ENCODE peak calls at places on chromosomes 4 and X, in four cellular contexts. One of them, this sample, is unnamed. For H3K4me1, the result is how much of the 10 kb centered on the place peaks cover.

GRCh38 chrX:115093206-115093605 is 75.8 kb upstream of the IL13RA2 start:
- DNase-seq in pancreas: no peak
- DNase-seq in uterus: no peak
- DNase-seq in tibial nerve: no peak
- DNase-seq in this sample: no peak

GRCh38 chr4:119693127-119693526 is 64.5 kb upstream of the PDE5A start:
- DNase-seq in pancreas: no peak
- DNase-seq in uterus: no peak
- DNase-seq in tibial nerve: no peak
- DNase-seq in this sample: no peak

GRCh38 chrX:152941328-152942111 is 43.7 kb downstream of the ZNF185 start:
- DNase-seq in pancreas: peak
- DNase-seq in uterus: peak
- DNase-seq in tibial nerve: peak
- DNase-seq in this sample: peak

GRCh38 chr4:110020139-110020538 is 107.5 kb downstream of the EGF start:
- DNase-seq in pancreas: no peak
- DNase-seq in uterus: no peak
- DNase-seq in tibial nerve: no peak
- DNase-seq in this sample: no peak

GRCh38 chrX:11239230-11239629 is 54.0 kb upstream of the AMELX start:
- DNase-seq in pancreas: no peak
- DNase-seq in uterus: no peak
- DNase-seq in tibial nerve: no peak
- DNase-seq in this sample: no peak

GRCh38 chr4:182749768-182750167 is 167.4 kb downstream of the DCTD start:
- DNase-seq in pancreas: no peak
- DNase-seq in uterus: no peak
- DNase-seq in tibial nerve: no peak
- DNase-seq in this sample: no peak

GRCh38 chr4:104487105-104487504 is 7.6 kb downstream of the CXXC4 start:
- DNase-seq in pancreas: peak
- DNase-seq in uterus: no peak
- DNase-seq in tibial nerve: no peak
- DNase-seq in this sample: no peak

GRCh38 chr4:70954032-70954431 is 39.4 kb upstream of the DCK start:
- DNase-seq in pancreas: no peak
- DNase-seq in uterus: no peak
- DNase-seq in tibial nerve: no peak
- DNase-seq in this sample: no peak

GRCh38 chrX:635428-636192 is 5.0 kb downstream of the SHOX start:
- DNase-seq in pancreas: no peak
- DNase-seq in uterus: no peak
- DNase-seq in tibial nerve: no peak
- DNase-seq in this sample: no peak

GRCh38 chr4:132085105-132085504 is 1064.0 kb upstream of the PCDH10 start:
- DNase-seq in pancreas: no peak
- DNase-seq in uterus: no peak
- DNase-seq in tibial nerve: no peak
- DNase-seq in this sample: no peak

GRCh38 chrX:150018931-150019331 is 80.6 kb upstream of the EOLA2 start:
- DNase-seq in pancreas: no peak
- DNase-seq in uterus: no peak
- DNase-seq in tibial nerve: no peak
- DNase-seq in this sample: no peak

GRCh38 chr4:93897559-93897958 is 69.0 kb downstream of the ATOH1 start:
- DNase-seq in pancreas: no peak
- DNase-seq in uterus: no peak
- DNase-seq in tibial nerve: no peak
- DNase-seq in this sample: no peak

GRCh38 chr4:166460769-166461550 is 587.9 kb downstream of the TLL1 start:
- DNase-seq in pancreas: no peak
- DNase-seq in uterus: no peak
- DNase-seq in tibial nerve: no peak
- DNase-seq in this sample: no peak

GRCh38 chrX:25941559-25942250 is 196.4 kb upstream of the MAGEB18 start:
- DNase-seq in pancreas: no peak
- DNase-seq in uterus: no peak
- DNase-seq in tibial nerve: no peak
- DNase-seq in this sample: no peak

GRCh38 chr4:79823148-79823763 is 249.8 kb downstream of the ANTXR2 start:
- DNase-seq in pancreas: no peak
- DNase-seq in uterus: peak
- DNase-seq in tibial nerve: no peak
- DNase-seq in this sample: no peak

GRCh38 chr4:61994036-61994435 is 793.9 kb downstream of the ADGRL3 start:
- DNase-seq in pancreas: no peak
- DNase-seq in uterus: no peak
- DNase-seq in tibial nerve: no peak
- DNase-seq in this sample: no peak

GRCh38 chr4:109947918-109948317 is 35.2 kb downstream of the EGF start:
- DNase-seq in pancreas: no peak
- DNase-seq in uterus: no peak
- DNase-seq in tibial nerve: no peak
- DNase-seq in this sample: no peak

GRCh38 chr4:70734168-70734954 is 12.6 kb downstream of the RUFY3 start:
- DNase-seq in pancreas: no peak
- DNase-seq in uterus: no peak
- DNase-seq in tibial nerve: no peak
- DNase-seq in this sample: no peak

GRCh38 chrX:28610746-28611145 is 23.5 kb downstream of the IL1RAPL1 start:
- DNase-seq in pancreas: no peak
- DNase-seq in uterus: no peak
- DNase-seq in tibial nerve: no peak
- DNase-seq in this sample: no peak

GRCh38 chr4:100366213-100366612 is 151.6 kb downstream of the EMCN start:
- DNase-seq in pancreas: no peak
- DNase-seq in uterus: no peak
- DNase-seq in tibial nerve: no peak
- DNase-seq in this sample: no peak

GRCh38 chrX:134484039-134484438 is 24.1 kb downstream of the HPRT1 start:
- DNase-seq in pancreas: no peak
- DNase-seq in uterus: no peak
- DNase-seq in tibial nerve: no peak
- DNase-seq in this sample: no peak

GRCh38 chr4:152289963-152290362 is 245.9 kb downstream of the FBXW7 start:
- DNase-seq in pancreas: no peak
- DNase-seq in uterus: no peak
- DNase-seq in tibial nerve: no peak
- DNase-seq in this sample: no peak

GRCh38 chrX:40170830-40171512 is 73.2 kb upstream of the BCOR start:
- DNase-seq in pancreas: no peak
- DNase-seq in uterus: peak
- DNase-seq in tibial nerve: no peak
- DNase-seq in this sample: no peak

GRCh38 chr4:46793036-46793435 is 116.0 kb downstream of the COX7B2 start:
- DNase-seq in pancreas: no peak
- DNase-seq in uterus: no peak
- DNase-seq in tibial nerve: no peak
- DNase-seq in this sample: no peak

GRCh38 chr4:25107827-25108516 is 52.3 kb downstream of the SEPSECS start:
- DNase-seq in pancreas: peak
- DNase-seq in uterus: no peak
- DNase-seq in tibial nerve: no peak
- DNase-seq in this sample: no peak

GRCh38 chr4:29304595-29304994 is 1415.6 kb upstream of the PCDH7 start:
- DNase-seq in pancreas: no peak
- DNase-seq in uterus: no peak
- DNase-seq in tibial nerve: no peak
- DNase-seq in this sample: no peak

GRCh38 chr4:68463796-68464195 is 16.5 kb downstream of the TMPRSS11E start:
- DNase-seq in pancreas: no peak
- DNase-seq in uterus: no peak
- DNase-seq in tibial nerve: no peak
- DNase-seq in this sample: no peak

GRCh38 chr4:185792384-185793146 is 19.4 kb downstream of the SORBS2 start:
- DNase-seq in pancreas: no peak
- DNase-seq in uterus: no peak
- DNase-seq in tibial nerve: peak
- DNase-seq in this sample: no peak

GRCh38 chrX:63764946-63765345 is 20.1 kb downstream of the ARHGEF9 start:
- DNase-seq in pancreas: no peak
- DNase-seq in uterus: no peak
- DNase-seq in tibial nerve: no peak
- DNase-seq in this sample: no peak

GRCh38 chrX:37692918-37693317 is 7.3 kb downstream of the XK start:
- DNase-seq in pancreas: no peak
- DNase-seq in uterus: no peak
- DNase-seq in tibial nerve: no peak
- DNase-seq in this sample: no peak

GRCh38 chrX:51743179-51743957 is at the start of gene GSPT2:
- DNase-seq in pancreas: peak
- DNase-seq in uterus: peak
- DNase-seq in tibial nerve: peak
- DNase-seq in this sample: peak

GRCh38 chr4:76998251-76998901 is 48.8 kb downstream of the SEPTIN11 start:
- DNase-seq in pancreas: no peak
- DNase-seq in uterus: no peak
- DNase-seq in tibial nerve: no peak
- DNase-seq in this sample: no peak

GRCh38 chr4:77001907-77002306 is 52.4 kb downstream of the SEPTIN11 start:
- DNase-seq in pancreas: no peak
- DNase-seq in uterus: no peak
- DNase-seq in tibial nerve: no peak
- DNase-seq in this sample: no peak

GRCh38 chr4:77002721-77003120 is 53.2 kb downstream of the SEPTIN11 start:
- DNase-seq in pancreas: no peak
- DNase-seq in uterus: no peak
- DNase-seq in tibial nerve: no peak
- DNase-seq in this sample: no peak

GRCh38 chr4:77003400-77003799 is 53.8 kb downstream of the SEPTIN11 start:
- DNase-seq in pancreas: no peak
- DNase-seq in uterus: no peak
- DNase-seq in tibial nerve: no peak
- DNase-seq in this sample: no peak

DNA sequence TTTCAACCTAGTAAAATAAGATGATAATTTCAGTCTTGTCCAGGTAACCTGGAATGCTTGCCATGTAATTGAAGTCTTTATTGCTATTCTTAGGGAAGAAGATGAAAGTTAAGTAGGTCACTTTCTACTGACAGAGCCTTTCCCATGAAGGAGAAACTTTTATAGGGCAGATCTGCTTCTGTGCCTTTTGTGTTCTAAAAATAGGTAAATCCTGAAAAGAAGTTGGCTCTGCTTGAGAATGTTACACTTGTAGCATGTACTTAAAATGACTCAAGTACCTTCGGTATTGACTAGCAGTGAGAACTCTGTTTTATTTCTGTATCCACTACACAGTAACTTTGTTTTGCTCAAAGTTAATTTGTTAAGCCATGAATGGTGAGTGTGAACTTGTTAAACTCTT is 52.8 kb downstream of the SEPTIN11 start:
- DNase-seq in pancreas: no peak
- DNase-seq in uterus: no peak
- DNase-seq in tibial nerve: no peak
- DNase-seq in this sample: no peak
- H3K27ac ChIP-seq in pancreas: no peak
- H3K27ac ChIP-seq in uterus: no peak
- H3K27ac ChIP-seq in tibial nerve: no peak
- H3K27ac ChIP-seq in this sample: no peak

DNA sequence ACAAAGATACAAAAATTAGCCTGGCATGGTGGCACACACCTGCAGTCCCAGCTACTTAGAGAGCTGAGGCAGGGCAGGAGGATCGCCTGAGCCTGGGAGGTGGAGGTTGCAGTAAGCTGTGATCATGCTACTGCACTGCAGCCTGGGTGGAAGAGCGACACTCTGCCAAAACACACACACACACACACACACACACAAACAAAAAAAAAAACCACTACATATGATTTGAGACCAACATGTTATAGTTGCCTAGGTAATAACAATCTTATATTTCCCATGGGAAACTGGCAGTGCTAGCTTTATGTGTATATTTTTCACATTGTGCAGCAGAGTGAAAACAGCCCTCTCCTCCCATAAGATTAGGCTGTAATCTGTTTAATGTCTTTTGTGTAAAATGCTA is 3.1 kb upstream of the FAM241A start:
- DNase-seq in pancreas: no peak
- DNase-seq in uterus: no peak
- DNase-seq in tibial nerve: no peak
- DNase-seq in this sample: no peak
- TF ChIP-seq CTCF in pancreas: no peak
- TF ChIP-seq CTCF in uterus: no peak
- TF ChIP-seq CTCF in tibial nerve: no peak
- TF ChIP-seq CTCF in this sample: no peak

DNA sequence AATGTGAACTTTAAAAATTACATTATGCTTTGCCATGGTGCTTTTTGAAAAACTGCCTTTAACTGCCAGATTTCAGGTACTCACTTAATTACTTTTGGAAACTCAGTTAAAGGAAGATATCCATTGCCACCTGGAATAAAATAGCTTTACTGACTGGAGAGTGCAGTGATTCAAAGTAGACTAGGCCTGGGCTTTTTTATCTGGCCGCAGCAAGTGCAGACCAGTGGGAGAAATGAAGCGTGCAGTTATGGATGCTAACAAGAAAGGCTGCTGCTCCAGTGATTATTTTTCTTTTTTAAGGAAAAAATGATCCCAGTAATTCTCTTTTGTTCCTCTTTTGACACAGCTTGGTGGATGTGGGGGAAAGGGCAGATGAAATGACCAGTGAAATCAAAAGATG is 1.3 kb downstream of the SCARB2 start:
- DNase-seq in pancreas: no peak
- DNase-seq in uterus: no peak
- DNase-seq in tibial nerve: no peak
- DNase-seq in this sample: no peak
- H3K4me1 ChIP-seq in pancreas: half or more
- H3K4me1 ChIP-seq in uterus: under half
- H3K4me1 ChIP-seq in tibial nerve: half or more
- H3K4me1 ChIP-seq in this sample: under half

GRCh38 chrX:19991350-19991718 is 473 bp upstream of the BCLAF3 start:
- DNase-seq in pancreas: no peak
- DNase-seq in uterus: no peak
- DNase-seq in tibial nerve: no peak
- DNase-seq in this sample: no peak
- H3K27ac ChIP-seq in pancreas: no peak
- H3K27ac ChIP-seq in uterus: peak
- H3K27ac ChIP-seq in tibial nerve: peak
- H3K27ac ChIP-seq in this sample: no peak

This sample was measured in lung.